ENCODE peak calls at places on chromosome 20, in eight cellular contexts. One of them, this sample, is unnamed.

GRCh38 chr20:58219342-58219700 is 9.1 kb downstream of the ANKRD60 start:
- DNase-seq in uterus: no peak
- DNase-seq in HL-60: no peak
- DNase-seq in ascending aorta: no peak
- DNase-seq in heart left ventricle: no peak
- DNase-seq in ovary: no peak
- DNase-seq in stomach: no peak
- DNase-seq in neural progenitor cell: no peak
- DNase-seq in this sample: no peak

GRCh38 chr20:24350923-24351368 is 118.5 kb upstream of the SYNDIG1 start:
- DNase-seq in uterus: no peak
- DNase-seq in HL-60: no peak
- DNase-seq in ascending aorta: no peak
- DNase-seq in heart left ventricle: no peak
- DNase-seq in ovary: no peak
- DNase-seq in stomach: no peak
- DNase-seq in neural progenitor cell: no peak
- DNase-seq in this sample: no peak

GRCh38 chr20:29873946-29874345 is 1383.5 kb upstream of the DEFB115 start:
- DNase-seq in uterus: no peak
- DNase-seq in HL-60: peak; percentile 14
- DNase-seq in ascending aorta: no peak
- DNase-seq in heart left ventricle: peak; percentile 31
- DNase-seq in ovary: no peak
- DNase-seq in stomach: peak; percentile 61
- DNase-seq in neural progenitor cell: peak; percentile 82
- DNase-seq in this sample: no peak

GRCh38 chr20:327041-327945 is 1.9 kb downstream of the SOX12 start:
- DNase-seq in uterus: peak; percentile 91
- DNase-seq in HL-60: peak; percentile 75
- DNase-seq in ascending aorta: peak; percentile 21
- DNase-seq in heart left ventricle: peak; percentile 87
- DNase-seq in ovary: peak; percentile 95
- DNase-seq in stomach: peak; percentile 84
- DNase-seq in neural progenitor cell: peak; percentile 98
- DNase-seq in this sample: peak; percentile 80

GRCh38 chr20:8156603-8157079 is 24.6 kb downstream of the PLCB1 start:
- DNase-seq in uterus: no peak
- DNase-seq in HL-60: no peak
- DNase-seq in ascending aorta: no peak
- DNase-seq in heart left ventricle: no peak
- DNase-seq in ovary: no peak
- DNase-seq in stomach: no peak
- DNase-seq in neural progenitor cell: no peak
- DNase-seq in this sample: no peak

GRCh38 chr20:43914697-43915208 is at the start of gene TOX2:
- DNase-seq in uterus: no peak
- DNase-seq in HL-60: no peak
- DNase-seq in ascending aorta: no peak
- DNase-seq in heart left ventricle: peak; percentile 12
- DNase-seq in ovary: no peak
- DNase-seq in stomach: no peak
- DNase-seq in neural progenitor cell: peak; percentile 83
- DNase-seq in this sample: no peak

GRCh38 chr20:37935435-37935834 is 32.5 kb downstream of the VSTM2L start:
- DNase-seq in uterus: no peak
- DNase-seq in HL-60: peak; percentile 26
- DNase-seq in ascending aorta: no peak
- DNase-seq in heart left ventricle: no peak
- DNase-seq in ovary: peak; percentile 43
- DNase-seq in stomach: no peak
- DNase-seq in neural progenitor cell: no peak
- DNase-seq in this sample: no peak

GRCh38 chr20:32823737-32824588 is 4.2 kb downstream of the MAPRE1 start:
- DNase-seq in uterus: no peak
- DNase-seq in HL-60: peak; percentile 39
- DNase-seq in ascending aorta: no peak
- DNase-seq in heart left ventricle: no peak
- DNase-seq in ovary: no peak
- DNase-seq in stomach: no peak
- DNase-seq in neural progenitor cell: no peak
- DNase-seq in this sample: no peak

GRCh38 chr20:62321521-62321948 is 18.7 kb downstream of the ADRM1 start:
- DNase-seq in uterus: no peak
- DNase-seq in HL-60: no peak
- DNase-seq in ascending aorta: no peak
- DNase-seq in heart left ventricle: no peak
- DNase-seq in ovary: no peak
- DNase-seq in stomach: no peak
- DNase-seq in neural progenitor cell: no peak
- DNase-seq in this sample: no peak

GRCh38 chr20:57680934-57681914 is 28.6 kb downstream of the PMEPA1 start:
- DNase-seq in uterus: no peak
- DNase-seq in HL-60: no peak
- DNase-seq in ascending aorta: no peak
- DNase-seq in heart left ventricle: no peak
- DNase-seq in ovary: no peak
- DNase-seq in stomach: no peak
- DNase-seq in neural progenitor cell: no peak
- DNase-seq in this sample: no peak

GRCh38 chr20:58855506-58856314 is 3.2 kb downstream of the GNAS start:
- DNase-seq in uterus: no peak
- DNase-seq in HL-60: no peak
- DNase-seq in ascending aorta: no peak
- DNase-seq in heart left ventricle: no peak
- DNase-seq in ovary: no peak
- DNase-seq in stomach: no peak
- DNase-seq in neural progenitor cell: no peak
- DNase-seq in this sample: no peak

GRCh38 chr20:10501377-10501776 is 66.3 kb downstream of the SLX4IP start:
- DNase-seq in uterus: no peak
- DNase-seq in HL-60: peak; percentile 91
- DNase-seq in ascending aorta: no peak
- DNase-seq in heart left ventricle: no peak
- DNase-seq in ovary: no peak
- DNase-seq in stomach: no peak
- DNase-seq in neural progenitor cell: no peak
- DNase-seq in this sample: no peak
- H3K27ac ChIP-seq in uterus: peak overlapping the region; percentile 50
- H3K27ac ChIP-seq in HL-60: peak overlapping the region; percentile 91
- H3K27ac ChIP-seq in ascending aorta: peak overlapping the region; percentile 31
- H3K27ac ChIP-seq in heart left ventricle: no peak overlapping the region
- H3K27ac ChIP-seq in ovary: no peak overlapping the region
- H3K27ac ChIP-seq in stomach: no peak overlapping the region
- H3K27ac ChIP-seq in neural progenitor cell: no peak overlapping the region
- H3K27ac ChIP-seq in this sample: no peak overlapping the region

DNA sequence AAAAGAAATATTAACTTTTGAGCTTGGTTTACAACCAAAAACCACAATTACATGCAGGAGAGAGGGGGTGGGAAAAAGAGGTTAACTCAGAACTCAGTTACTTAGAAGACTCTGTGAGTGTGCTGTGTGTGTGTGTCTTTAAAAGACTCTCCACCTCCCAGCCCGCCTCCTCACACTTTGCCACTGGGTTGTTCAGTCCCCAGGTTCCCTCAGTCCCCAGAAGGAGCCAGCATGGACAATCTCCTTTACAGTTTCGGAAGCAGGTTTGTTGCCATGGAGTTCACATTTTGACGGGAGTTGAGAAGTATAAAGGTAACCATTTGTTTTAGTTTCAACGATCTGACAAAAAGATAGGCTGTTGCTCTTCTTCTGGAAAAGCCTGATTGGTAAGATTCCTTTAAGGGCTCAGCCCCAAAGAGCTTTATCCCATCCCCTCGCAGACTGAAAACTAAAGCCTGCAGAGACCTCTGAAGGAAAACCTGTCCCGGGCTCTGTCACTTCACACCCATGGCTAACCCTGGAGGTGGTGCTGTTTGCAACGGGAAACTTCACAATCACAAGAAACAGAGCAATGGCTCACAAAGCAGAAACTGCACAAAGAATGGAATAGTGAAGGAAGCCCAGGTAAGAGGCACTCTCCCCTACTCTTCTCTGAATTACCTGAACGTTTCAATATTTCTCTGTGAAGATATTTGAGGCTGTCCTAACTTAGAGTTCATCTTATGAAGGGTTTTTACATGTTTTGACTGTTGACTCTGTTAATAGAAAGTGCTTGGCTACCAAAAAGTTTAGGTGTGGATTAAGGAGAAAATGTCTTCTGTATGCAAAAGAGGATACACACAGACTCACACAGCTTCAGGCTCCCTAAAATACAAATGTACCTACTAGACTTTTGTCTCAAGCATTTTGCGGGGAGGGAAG is at the start of gene SPTLC3:
- DNase-seq in uterus: peak; percentile 21
- DNase-seq in HL-60: no peak
- DNase-seq in ascending aorta: no peak
- DNase-seq in heart left ventricle: peak; percentile 26
- DNase-seq in ovary: peak; percentile 37
- DNase-seq in stomach: peak; percentile 48
- DNase-seq in neural progenitor cell: peak; percentile 46
- DNase-seq in this sample: no peak
- H3K27ac ChIP-seq in uterus: peak within 1 kb of the TSS; percentile 66
- H3K27ac ChIP-seq in HL-60: no peak within 1 kb of the TSS
- H3K27ac ChIP-seq in ascending aorta: peak within 1 kb of the TSS; percentile 72
- H3K27ac ChIP-seq in heart left ventricle: peak within 1 kb of the TSS; percentile 68
- H3K27ac ChIP-seq in ovary: peak within 1 kb of the TSS; percentile 61
- H3K27ac ChIP-seq in stomach: peak within 1 kb of the TSS; percentile 62
- H3K27ac ChIP-seq in neural progenitor cell: no peak within 1 kb of the TSS
- H3K27ac ChIP-seq in this sample: peak within 1 kb of the TSS; percentile 42

GRCh38 chr20:34998331-34998950 is 42.8 kb downstream of the MYH7B start:
- DNase-seq in uterus: no peak
- DNase-seq in HL-60: no peak
- DNase-seq in ascending aorta: no peak
- DNase-seq in heart left ventricle: no peak
- DNase-seq in ovary: no peak
- DNase-seq in stomach: no peak
- DNase-seq in neural progenitor cell: no peak
- DNase-seq in this sample: no peak

GRCh38 chr20:34999021-34999451 is 43.4 kb downstream of the MYH7B start:
- DNase-seq in uterus: no peak
- DNase-seq in HL-60: no peak
- DNase-seq in ascending aorta: no peak
- DNase-seq in heart left ventricle: no peak
- DNase-seq in ovary: no peak
- DNase-seq in stomach: no peak
- DNase-seq in neural progenitor cell: no peak
- DNase-seq in this sample: no peak

GRCh38 chr20:35000311-35000921 is 44.7 kb downstream of the MYH7B start:
- DNase-seq in uterus: no peak
- DNase-seq in HL-60: no peak
- DNase-seq in ascending aorta: no peak
- DNase-seq in heart left ventricle: no peak
- DNase-seq in ovary: no peak
- DNase-seq in stomach: no peak
- DNase-seq in neural progenitor cell: no peak
- DNase-seq in this sample: no peak

GRCh38 chr20:35000922-35001595 is 45.4 kb downstream of the MYH7B start:
- DNase-seq in uterus: no peak
- DNase-seq in HL-60: no peak
- DNase-seq in ascending aorta: no peak
- DNase-seq in heart left ventricle: no peak
- DNase-seq in ovary: no peak
- DNase-seq in stomach: no peak
- DNase-seq in neural progenitor cell: no peak
- DNase-seq in this sample: no peak

GRCh38 chr20:34999782-35000181 is 44.1 kb downstream of the MYH7B start:
- DNase-seq in uterus: no peak
- DNase-seq in HL-60: no peak
- DNase-seq in ascending aorta: no peak
- DNase-seq in heart left ventricle: no peak
- DNase-seq in ovary: no peak
- DNase-seq in stomach: no peak
- DNase-seq in neural progenitor cell: no peak
- DNase-seq in this sample: no peak
- H3K27ac ChIP-seq in uterus: no peak overlapping the region
- H3K27ac ChIP-seq in HL-60: no peak overlapping the region
- H3K27ac ChIP-seq in ascending aorta: no peak overlapping the region
- H3K27ac ChIP-seq in heart left ventricle: no peak overlapping the region
- H3K27ac ChIP-seq in ovary: no peak overlapping the region
- H3K27ac ChIP-seq in stomach: no peak overlapping the region
- H3K27ac ChIP-seq in neural progenitor cell: no peak overlapping the region
- H3K27ac ChIP-seq in this sample: no peak overlapping the region

GRCh38 chr20:1841554-1842140 is 53.6 kb upstream of the SIRPA start:
- DNase-seq in uterus: no peak
- DNase-seq in HL-60: peak; percentile 84
- DNase-seq in ascending aorta: no peak
- DNase-seq in heart left ventricle: no peak
- DNase-seq in ovary: no peak
- DNase-seq in stomach: no peak
- DNase-seq in neural progenitor cell: no peak
- DNase-seq in this sample: peak; percentile 43
- H3K27ac ChIP-seq in uterus: no peak overlapping the region
- H3K27ac ChIP-seq in HL-60: peak overlapping the region; percentile 35
- H3K27ac ChIP-seq in ascending aorta: no peak overlapping the region
- H3K27ac ChIP-seq in heart left ventricle: peak overlapping the region; percentile 19
- H3K27ac ChIP-seq in ovary: no peak overlapping the region
- H3K27ac ChIP-seq in stomach: no peak overlapping the region
- H3K27ac ChIP-seq in neural progenitor cell: no peak overlapping the region
- H3K27ac ChIP-seq in this sample: peak overlapping the region; percentile 69

GRCh38 chr20:20551409-20551808 is 161.0 kb downstream of the RALGAPA2 start:
- DNase-seq in uterus: no peak
- DNase-seq in HL-60: no peak
- DNase-seq in ascending aorta: no peak
- DNase-seq in heart left ventricle: no peak
- DNase-seq in ovary: no peak
- DNase-seq in stomach: no peak
- DNase-seq in neural progenitor cell: no peak
- DNase-seq in this sample: no peak
- H3K27ac ChIP-seq in uterus: no peak overlapping the region
- H3K27ac ChIP-seq in HL-60: no peak overlapping the region
- H3K27ac ChIP-seq in ascending aorta: no peak overlapping the region
- H3K27ac ChIP-seq in heart left ventricle: no peak overlapping the region
- H3K27ac ChIP-seq in ovary: no peak overlapping the region
- H3K27ac ChIP-seq in stomach: no peak overlapping the region
- H3K27ac ChIP-seq in neural progenitor cell: no peak overlapping the region
- H3K27ac ChIP-seq in this sample: no peak overlapping the region

DNA sequence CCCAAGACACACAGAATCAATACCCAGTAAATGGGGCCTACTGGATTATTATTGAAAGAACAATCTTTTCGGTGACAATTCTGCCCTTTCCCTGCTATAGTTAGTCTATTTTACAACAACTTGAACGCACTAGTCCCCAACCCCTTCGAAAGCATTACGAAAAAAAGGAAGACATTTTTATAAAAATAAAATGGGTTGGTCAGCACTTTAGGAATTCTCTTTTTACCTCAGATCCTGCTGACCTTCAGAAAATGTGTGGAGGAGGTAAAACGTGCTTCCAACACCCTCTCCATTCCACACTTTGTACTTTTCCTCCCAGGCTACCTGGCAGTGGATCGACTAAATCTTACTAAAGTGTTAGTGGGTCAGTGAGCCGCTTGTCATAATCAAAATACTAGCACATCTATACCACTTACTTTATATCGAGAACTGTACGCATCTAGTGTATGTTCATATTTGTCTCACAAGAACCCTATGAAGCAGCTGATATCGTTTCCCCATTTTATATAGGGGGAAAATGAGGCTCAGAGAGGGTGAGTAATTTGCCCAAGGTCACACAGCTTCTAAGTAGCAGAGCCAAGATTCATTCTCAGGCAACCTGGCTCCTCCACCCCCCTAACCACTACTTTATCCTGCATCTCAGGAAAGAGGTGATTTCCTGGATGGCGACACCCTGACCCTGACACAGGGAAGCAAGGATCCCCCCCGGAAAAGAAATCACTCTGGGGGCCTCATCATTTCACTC is 10.6 kb downstream of the NFATC2 start:
- DNase-seq in uterus: no peak
- DNase-seq in HL-60: no peak
- DNase-seq in ascending aorta: no peak
- DNase-seq in heart left ventricle: no peak
- DNase-seq in ovary: no peak
- DNase-seq in stomach: no peak
- DNase-seq in neural progenitor cell: no peak
- DNase-seq in this sample: no peak
- H3K27ac ChIP-seq in uterus: peak overlapping the region; percentile 18
- H3K27ac ChIP-seq in HL-60: no peak overlapping the region
- H3K27ac ChIP-seq in ascending aorta: peak overlapping the region; percentile 76
- H3K27ac ChIP-seq in heart left ventricle: peak overlapping the region; percentile 87
- H3K27ac ChIP-seq in ovary: no peak overlapping the region
- H3K27ac ChIP-seq in stomach: no peak overlapping the region
- H3K27ac ChIP-seq in neural progenitor cell: no peak overlapping the region
- H3K27ac ChIP-seq in this sample: peak overlapping the region; percentile 86